ENCODE peak calls at places on chromosomes 3 and 15, in five cellular contexts. One of them, this sample, is unnamed.

GRCh38 chr3:165624761-165625160 is 212.5 kb downstream of the BCHE start:
- DNase-seq in GM06990: no peak
- DNase-seq in glutamatergic neuron: no peak
- DNase-seq in neural crest cell: no peak
- DNase-seq in astrocyte of the spinal cord: no peak
- DNase-seq in this sample: no peak

GRCh38 chr3:87082806-87083440 is 92.0 kb upstream of the VGLL3 start:
- DNase-seq in GM06990: no peak
- DNase-seq in glutamatergic neuron: no peak
- DNase-seq in neural crest cell: peak; percentile 10
- DNase-seq in astrocyte of the spinal cord: peak; percentile 74
- DNase-seq in this sample: peak; percentile 50

GRCh38 chr3:47070770-47071169 is 91.3 kb downstream of the NBEAL2 start:
- DNase-seq in GM06990: no peak
- DNase-seq in glutamatergic neuron: no peak
- DNase-seq in neural crest cell: no peak
- DNase-seq in astrocyte of the spinal cord: no peak
- DNase-seq in this sample: no peak

GRCh38 chr3:49807427-49808114 is 4.5 kb downstream of the INKA1 start:
- DNase-seq in GM06990: peak; percentile 27
- DNase-seq in glutamatergic neuron: no peak
- DNase-seq in neural crest cell: no peak
- DNase-seq in astrocyte of the spinal cord: no peak
- DNase-seq in this sample: no peak

GRCh38 chr15:30859091-30859874 is 44.4 kb upstream of the FAN1 start:
- DNase-seq in GM06990: no peak
- DNase-seq in glutamatergic neuron: no peak
- DNase-seq in neural crest cell: peak; percentile 8
- DNase-seq in astrocyte of the spinal cord: peak; percentile 29
- DNase-seq in this sample: peak; percentile 39

GRCh38 chr3:138833908-138834358 is 795 bp downstream of the PIK3CB start:
- DNase-seq in GM06990: no peak
- DNase-seq in glutamatergic neuron: no peak
- DNase-seq in neural crest cell: no peak
- DNase-seq in astrocyte of the spinal cord: peak; percentile 31
- DNase-seq in this sample: no peak

GRCh38 chr3:49906004-49906860 is 2.6 kb upstream of the MST1R start:
- DNase-seq in GM06990: peak; percentile 55
- DNase-seq in glutamatergic neuron: peak; percentile 67
- DNase-seq in neural crest cell: peak; percentile 46
- DNase-seq in astrocyte of the spinal cord: peak; percentile 39
- DNase-seq in this sample: peak; percentile 83

GRCh38 chr15:87736401-87736800 is 520.1 kb downstream of the NTRK3 start:
- DNase-seq in GM06990: no peak
- DNase-seq in glutamatergic neuron: no peak
- DNase-seq in neural crest cell: no peak
- DNase-seq in astrocyte of the spinal cord: peak; percentile 51
- DNase-seq in this sample: no peak

GRCh38 chr3:175002732-175003143 is 143.6 kb downstream of the NAALADL2 start:
- DNase-seq in GM06990: no peak
- DNase-seq in glutamatergic neuron: no peak
- DNase-seq in neural crest cell: no peak
- DNase-seq in astrocyte of the spinal cord: peak; percentile 83
- DNase-seq in this sample: no peak

GRCh38 chr3:8505621-8506020 is 4.0 kb downstream of the LMCD1 start:
- DNase-seq in GM06990: no peak
- DNase-seq in glutamatergic neuron: no peak
- DNase-seq in neural crest cell: no peak
- DNase-seq in astrocyte of the spinal cord: no peak
- DNase-seq in this sample: no peak

GRCh38 chr3:177491301-177492031 is 294.2 kb upstream of the TBL1XR1 start:
- DNase-seq in GM06990: no peak
- DNase-seq in glutamatergic neuron: no peak
- DNase-seq in neural crest cell: no peak
- DNase-seq in astrocyte of the spinal cord: peak; percentile 41
- DNase-seq in this sample: no peak

GRCh38 chr3:104353951-104354350 is 1012.8 kb upstream of the ALCAM start:
- DNase-seq in GM06990: no peak
- DNase-seq in glutamatergic neuron: no peak
- DNase-seq in neural crest cell: no peak
- DNase-seq in astrocyte of the spinal cord: no peak
- DNase-seq in this sample: no peak

GRCh38 chr3:69214241-69214640 is 91.8 kb upstream of the LMOD3 start:
- DNase-seq in GM06990: no peak
- DNase-seq in glutamatergic neuron: no peak
- DNase-seq in neural crest cell: no peak
- DNase-seq in astrocyte of the spinal cord: no peak
- DNase-seq in this sample: no peak

GRCh38 chr15:81091889-81092558 is 42.0 kb upstream of the CFAP161 start:
- DNase-seq in GM06990: no peak
- DNase-seq in glutamatergic neuron: no peak
- DNase-seq in neural crest cell: no peak
- DNase-seq in astrocyte of the spinal cord: peak; percentile 96
- DNase-seq in this sample: no peak

GRCh38 chr3:84692261-84692660 is 266.5 kb upstream of the CADM2 start:
- DNase-seq in GM06990: no peak
- DNase-seq in glutamatergic neuron: no peak
- DNase-seq in neural crest cell: no peak
- DNase-seq in astrocyte of the spinal cord: no peak
- DNase-seq in this sample: no peak

GRCh38 chr3:146148468-146148931 is 12.5 kb downstream of the PLOD2 start:
- DNase-seq in GM06990: no peak
- DNase-seq in glutamatergic neuron: no peak
- DNase-seq in neural crest cell: no peak
- DNase-seq in astrocyte of the spinal cord: no peak
- DNase-seq in this sample: no peak

GRCh38 chr3:87260270-87260669 is 16.1 kb downstream of the POU1F1 start:
- DNase-seq in GM06990: no peak
- DNase-seq in glutamatergic neuron: peak; percentile 61
- DNase-seq in neural crest cell: peak; percentile 51
- DNase-seq in astrocyte of the spinal cord: peak; percentile 66
- DNase-seq in this sample: peak; percentile 13

GRCh38 chr3:57864853-57865252 is 108.7 kb downstream of the SLMAP start:
- DNase-seq in GM06990: no peak
- DNase-seq in glutamatergic neuron: no peak
- DNase-seq in neural crest cell: no peak
- DNase-seq in astrocyte of the spinal cord: peak; percentile 58
- DNase-seq in this sample: no peak

GRCh38 chr3:79040701-79041100 is 727.1 kb downstream of the ROBO1 start:
- DNase-seq in GM06990: no peak
- DNase-seq in glutamatergic neuron: no peak
- DNase-seq in neural crest cell: no peak
- DNase-seq in astrocyte of the spinal cord: peak; percentile 83
- DNase-seq in this sample: no peak

GRCh38 chr15:69236505-69236904 is 62.2 kb upstream of the PAQR5 start:
- DNase-seq in GM06990: no peak
- DNase-seq in glutamatergic neuron: no peak
- DNase-seq in neural crest cell: no peak
- DNase-seq in astrocyte of the spinal cord: no peak
- DNase-seq in this sample: no peak

GRCh38 chr3:134057006-134057832 is 27.5 kb upstream of the SLCO2A1 start:
- DNase-seq in GM06990: no peak
- DNase-seq in glutamatergic neuron: no peak
- DNase-seq in neural crest cell: no peak
- DNase-seq in astrocyte of the spinal cord: no peak
- DNase-seq in this sample: no peak

GRCh38 chr15:100131321-100132224 is 210.2 kb downstream of the ADAMTS17 start:
- DNase-seq in GM06990: peak; percentile 31
- DNase-seq in glutamatergic neuron: no peak
- DNase-seq in neural crest cell: peak; percentile 23
- DNase-seq in astrocyte of the spinal cord: peak; percentile 25
- DNase-seq in this sample: peak; percentile 56

GRCh38 chr3:71358243-71358642 is 225.3 kb downstream of the FOXP1 start:
- DNase-seq in GM06990: no peak
- DNase-seq in glutamatergic neuron: no peak
- DNase-seq in neural crest cell: no peak
- DNase-seq in astrocyte of the spinal cord: no peak
- DNase-seq in this sample: no peak

GRCh38 chr3:102224171-102224570 is 210.6 kb upstream of the ZPLD1 start:
- DNase-seq in GM06990: peak; percentile 21
- DNase-seq in glutamatergic neuron: no peak
- DNase-seq in neural crest cell: no peak
- DNase-seq in astrocyte of the spinal cord: peak; percentile 28
- DNase-seq in this sample: peak; percentile 27

GRCh38 chr3:45943207-45943846 is at the start of gene CXCR6:
- DNase-seq in GM06990: no peak
- DNase-seq in glutamatergic neuron: no peak
- DNase-seq in neural crest cell: no peak
- DNase-seq in astrocyte of the spinal cord: no peak
- DNase-seq in this sample: no peak

GRCh38 chr3:112360574-112360973 is 27.6 kb downstream of the CD200 start:
- DNase-seq in GM06990: no peak
- DNase-seq in glutamatergic neuron: no peak
- DNase-seq in neural crest cell: no peak
- DNase-seq in astrocyte of the spinal cord: peak; percentile 29
- DNase-seq in this sample: no peak

GRCh38 chr3:16534914-16535301 is 21.4 kb upstream of the RFTN1 start:
- DNase-seq in GM06990: no peak
- DNase-seq in glutamatergic neuron: no peak
- DNase-seq in neural crest cell: no peak
- DNase-seq in astrocyte of the spinal cord: no peak
- DNase-seq in this sample: no peak

GRCh38 chr15:28975766-28976179 is 90.0 kb downstream of the APBA2 start:
- DNase-seq in GM06990: no peak
- DNase-seq in glutamatergic neuron: peak; percentile 61
- DNase-seq in neural crest cell: peak; percentile 70
- DNase-seq in astrocyte of the spinal cord: peak; percentile 59
- DNase-seq in this sample: peak; percentile 70
- TF ChIP-seq CTCF in GM06990: peak; percentile 85
- TF ChIP-seq CTCF in glutamatergic neuron: peak; percentile 91
- TF ChIP-seq CTCF in neural crest cell: peak; percentile 83
- TF ChIP-seq CTCF in astrocyte of the spinal cord: peak; percentile 87
- TF ChIP-seq CTCF in this sample: peak; percentile 69

DNA sequence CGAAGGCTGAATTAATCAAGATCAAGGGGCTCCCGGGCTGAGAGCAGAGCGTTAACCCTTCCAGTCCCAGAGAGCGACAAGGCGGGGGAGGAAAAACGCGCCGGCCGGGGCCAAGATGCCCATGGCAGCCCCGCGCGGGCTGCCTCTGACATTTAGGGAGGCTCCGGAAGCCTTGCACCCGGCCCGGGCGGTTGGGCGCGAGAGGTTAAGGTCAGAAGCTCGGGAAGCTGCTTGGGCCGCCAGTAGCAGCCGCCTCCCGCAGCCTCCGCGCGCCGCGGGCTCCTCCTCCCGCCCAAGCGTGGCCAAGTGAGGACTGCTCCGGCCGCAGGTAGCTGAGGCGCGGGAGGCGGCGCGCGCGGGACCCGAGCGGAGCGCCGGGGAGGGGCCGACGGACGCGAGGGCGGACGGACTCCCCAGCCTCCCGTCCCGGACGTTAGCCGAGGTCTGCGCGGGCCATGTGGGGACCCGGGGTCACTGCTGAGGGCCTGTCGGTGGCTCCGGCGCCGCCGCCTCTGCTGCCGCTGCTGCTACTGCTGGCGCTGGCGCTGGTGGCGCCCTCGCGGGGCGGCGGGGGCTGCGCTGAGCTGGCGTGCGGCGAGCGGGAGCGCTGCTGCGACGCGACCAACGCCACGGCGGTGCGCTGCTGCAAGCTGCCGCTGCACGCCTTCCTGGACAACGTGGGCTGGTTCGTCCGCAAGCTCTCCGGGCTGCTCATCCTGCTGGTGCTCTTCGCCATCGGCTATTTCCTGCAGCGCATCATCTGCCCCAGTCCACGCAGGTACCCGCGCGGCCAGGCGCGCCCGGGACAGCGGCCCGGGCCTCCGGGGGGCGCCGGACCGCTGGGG is at the start of gene C3orf80:
- DNase-seq in GM06990: peak; percentile 81
- DNase-seq in glutamatergic neuron: peak; percentile 78
- DNase-seq in neural crest cell: peak; percentile 60
- DNase-seq in astrocyte of the spinal cord: no peak
- DNase-seq in this sample: peak; percentile 76
- TF ChIP-seq CTCF in GM06990: no peak
- TF ChIP-seq CTCF in glutamatergic neuron: peak; percentile 11
- TF ChIP-seq CTCF in neural crest cell: peak; percentile 48
- TF ChIP-seq CTCF in astrocyte of the spinal cord: no peak
- TF ChIP-seq CTCF in this sample: peak; percentile 52

GRCh38 chr3:100708989-100709839 is at the start of gene TFG:
- DNase-seq in GM06990: peak; percentile 99
- DNase-seq in glutamatergic neuron: peak; percentile 97
- DNase-seq in neural crest cell: peak; percentile 95
- DNase-seq in astrocyte of the spinal cord: peak; percentile 100
- DNase-seq in this sample: peak; percentile 98

GRCh38 chr3:100708644-100708988 is 678 bp upstream of the TFG start:
- DNase-seq in GM06990: peak; percentile 3
- DNase-seq in glutamatergic neuron: no peak
- DNase-seq in neural crest cell: no peak
- DNase-seq in astrocyte of the spinal cord: no peak
- DNase-seq in this sample: no peak

GRCh38 chr3:100706365-100706764 is 2.9 kb upstream of the TFG start:
- DNase-seq in GM06990: no peak
- DNase-seq in glutamatergic neuron: no peak
- DNase-seq in neural crest cell: no peak
- DNase-seq in astrocyte of the spinal cord: no peak
- DNase-seq in this sample: no peak

GRCh38 chr3:100709840-100710235 is 544 bp downstream of the TFG start:
- DNase-seq in GM06990: peak; percentile 46
- DNase-seq in glutamatergic neuron: peak; percentile 68
- DNase-seq in neural crest cell: peak; percentile 52
- DNase-seq in astrocyte of the spinal cord: no peak
- DNase-seq in this sample: peak; percentile 38

GRCh38 chr3:100710355-100711198 is 1.3 kb downstream of the TFG start:
- DNase-seq in GM06990: peak; percentile 35
- DNase-seq in glutamatergic neuron: peak; percentile 47
- DNase-seq in neural crest cell: peak; percentile 15
- DNase-seq in astrocyte of the spinal cord: peak; percentile 70
- DNase-seq in this sample: peak; percentile 69
- TF ChIP-seq CTCF in GM06990: peak; percentile 42
- TF ChIP-seq CTCF in glutamatergic neuron: no peak
- TF ChIP-seq CTCF in neural crest cell: peak; percentile 58
- TF ChIP-seq CTCF in astrocyte of the spinal cord: peak; percentile 42
- TF ChIP-seq CTCF in this sample: no peak

DNA sequence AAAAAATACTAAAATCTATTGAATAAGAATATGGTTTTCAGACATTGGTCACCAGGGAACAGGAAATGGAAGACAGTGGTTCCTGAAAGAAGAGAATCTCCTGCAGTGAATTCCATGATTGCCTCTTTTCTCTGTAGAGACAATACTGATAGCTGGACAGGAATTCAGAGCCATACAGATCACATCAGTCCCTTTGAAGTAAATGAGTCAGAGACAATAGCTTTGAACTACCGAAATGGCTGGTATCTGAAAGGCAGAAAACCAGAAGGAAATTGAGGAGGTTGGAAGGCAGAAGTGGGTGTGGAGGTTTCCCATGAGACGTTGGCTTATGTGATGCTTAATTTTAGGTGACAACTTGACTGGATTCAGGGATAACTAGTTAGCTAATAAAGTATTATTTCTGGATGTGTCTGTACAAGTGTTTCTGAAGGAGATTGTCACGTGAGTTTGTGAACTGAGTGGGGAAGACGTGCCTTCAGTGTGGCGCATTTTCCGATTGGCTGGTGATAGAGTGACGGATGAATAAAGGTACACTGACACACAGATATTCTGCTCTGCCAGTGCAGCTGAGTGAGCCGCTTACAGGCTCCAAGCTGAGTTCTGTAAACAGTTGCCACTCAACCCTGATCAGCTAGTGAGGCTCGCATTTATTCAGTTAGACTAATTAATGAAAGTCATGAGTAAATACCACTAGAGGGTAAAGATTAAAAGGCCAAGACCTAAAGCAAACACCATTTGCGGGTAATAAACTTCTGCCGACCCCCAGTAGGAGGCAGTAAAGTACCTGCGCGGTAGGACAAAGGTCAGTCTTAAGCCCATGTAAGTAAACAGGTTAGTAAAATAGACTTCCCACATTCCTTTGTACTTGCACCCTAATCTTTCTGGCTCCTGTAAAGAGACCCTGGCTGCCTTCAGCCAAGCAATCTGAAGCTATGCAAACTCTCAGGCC is 1298.6 kb downstream of the SI start:
- DNase-seq in GM06990: no peak
- DNase-seq in glutamatergic neuron: no peak
- DNase-seq in neural crest cell: no peak
- DNase-seq in astrocyte of the spinal cord: no peak
- DNase-seq in this sample: no peak
- TF ChIP-seq CTCF in GM06990: peak; percentile 19
- TF ChIP-seq CTCF in glutamatergic neuron: no peak
- TF ChIP-seq CTCF in neural crest cell: no peak
- TF ChIP-seq CTCF in astrocyte of the spinal cord: no peak
- TF ChIP-seq CTCF in this sample: no peak

This sample was measured in GM13976.